ENCODE peak calls at places on chromosome 16, in nine cellular contexts. One of them, this sample, is unnamed.

GRCh38 chr16:1543085-1543896 is 9.8 kb downstream of the TMEM204 start:
- DNase-seq in upper lobe of right lung: peak
- DNase-seq in GM10248: peak
- DNase-seq in endodermal cell: peak
- DNase-seq in AG09319: peak
- DNase-seq in tibial artery: peak
- DNase-seq in A549: peak
- DNase-seq in CD4-positive, alpha-beta T cell: no peak
- DNase-seq in MCF 10A: peak
- DNase-seq in this sample: peak

GRCh38 chr16:55955845-55956244 is 80.7 kb upstream of the CES5A start:
- DNase-seq in upper lobe of right lung: no peak
- DNase-seq in GM10248: no peak
- DNase-seq in endodermal cell: no peak
- DNase-seq in AG09319: no peak
- DNase-seq in tibial artery: no peak
- DNase-seq in A549: no peak
- DNase-seq in CD4-positive, alpha-beta T cell: no peak
- DNase-seq in MCF 10A: no peak
- DNase-seq in this sample: no peak

GRCh38 chr16:46743232-46743719 is 4.9 kb downstream of the MYLK3 start:
- DNase-seq in upper lobe of right lung: peak
- DNase-seq in GM10248: peak
- DNase-seq in endodermal cell: peak
- DNase-seq in AG09319: no peak
- DNase-seq in tibial artery: peak
- DNase-seq in A549: no peak
- DNase-seq in CD4-positive, alpha-beta T cell: no peak
- DNase-seq in MCF 10A: no peak
- DNase-seq in this sample: no peak

GRCh38 chr16:72847187-72848044 is 200.5 kb downstream of the ZFHX3 start:
- DNase-seq in upper lobe of right lung: no peak
- DNase-seq in GM10248: peak
- DNase-seq in endodermal cell: peak
- DNase-seq in AG09319: no peak
- DNase-seq in tibial artery: no peak
- DNase-seq in A549: peak
- DNase-seq in CD4-positive, alpha-beta T cell: no peak
- DNase-seq in MCF 10A: peak
- DNase-seq in this sample: no peak

GRCh38 chr16:27779719-27780161 is 229.8 kb downstream of the KATNIP start:
- DNase-seq in upper lobe of right lung: peak
- DNase-seq in GM10248: no peak
- DNase-seq in endodermal cell: peak
- DNase-seq in AG09319: peak
- DNase-seq in tibial artery: peak
- DNase-seq in A549: peak
- DNase-seq in CD4-positive, alpha-beta T cell: no peak
- DNase-seq in MCF 10A: no peak
- DNase-seq in this sample: peak

GRCh38 chr16:78289844-78290277 is 190.4 kb downstream of the WWOX start:
- DNase-seq in upper lobe of right lung: no peak
- DNase-seq in GM10248: no peak
- DNase-seq in endodermal cell: no peak
- DNase-seq in AG09319: no peak
- DNase-seq in tibial artery: no peak
- DNase-seq in A549: no peak
- DNase-seq in CD4-positive, alpha-beta T cell: no peak
- DNase-seq in MCF 10A: no peak
- DNase-seq in this sample: no peak

GRCh38 chr16:85136213-85136704 is 24.0 kb upstream of the CIBAR2 start:
- DNase-seq in upper lobe of right lung: peak
- DNase-seq in GM10248: peak
- DNase-seq in endodermal cell: no peak
- DNase-seq in AG09319: no peak
- DNase-seq in tibial artery: peak
- DNase-seq in A549: no peak
- DNase-seq in CD4-positive, alpha-beta T cell: no peak
- DNase-seq in MCF 10A: no peak
- DNase-seq in this sample: no peak

GRCh38 chr16:30649725-30650368 is 913 bp upstream of the PRR14 start:
- DNase-seq in upper lobe of right lung: peak
- DNase-seq in GM10248: no peak
- DNase-seq in endodermal cell: no peak
- DNase-seq in AG09319: no peak
- DNase-seq in tibial artery: peak
- DNase-seq in A549: no peak
- DNase-seq in CD4-positive, alpha-beta T cell: no peak
- DNase-seq in MCF 10A: no peak
- DNase-seq in this sample: no peak

DNA sequence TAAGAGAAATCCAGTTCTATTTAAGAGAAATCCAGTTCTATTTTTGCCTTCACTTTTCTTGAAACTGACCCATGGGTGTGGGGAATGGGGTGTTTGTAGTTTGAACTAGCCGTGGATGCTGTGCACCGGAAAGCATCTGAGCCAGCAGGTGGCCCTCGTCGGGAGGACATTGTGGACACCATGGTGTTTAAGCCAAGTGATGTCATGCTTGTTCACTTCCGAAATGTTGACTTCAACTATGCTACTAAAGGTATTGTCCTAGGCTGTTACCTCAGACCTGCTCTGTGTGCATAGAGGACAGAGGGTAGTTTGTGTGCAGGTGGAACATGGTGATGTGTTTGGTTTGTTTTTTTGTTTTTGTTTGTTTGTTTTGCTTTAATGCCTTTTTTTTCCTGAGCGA is 3.3 kb downstream of the ATXN2L start:
- DNase-seq in upper lobe of right lung: no peak
- DNase-seq in GM10248: no peak
- DNase-seq in endodermal cell: no peak
- DNase-seq in AG09319: no peak
- DNase-seq in tibial artery: no peak
- DNase-seq in A549: peak
- DNase-seq in CD4-positive, alpha-beta T cell: no peak
- DNase-seq in MCF 10A: peak
- DNase-seq in this sample: no peak
- TF ChIP-seq CTCF in upper lobe of right lung: no peak
- TF ChIP-seq CTCF in GM10248: no peak
- TF ChIP-seq CTCF in endodermal cell: no peak
- TF ChIP-seq CTCF in AG09319: no peak
- TF ChIP-seq CTCF in tibial artery: no peak
- TF ChIP-seq CTCF in A549: peak
- TF ChIP-seq CTCF in CD4-positive, alpha-beta T cell: no peak
- TF ChIP-seq CTCF in MCF 10A: no peak
- TF ChIP-seq CTCF in this sample: no peak

GRCh38 chr16:75307506-75307905 is 56.1 kb upstream of the BCAR1 start:
- DNase-seq in upper lobe of right lung: no peak
- DNase-seq in GM10248: no peak
- DNase-seq in endodermal cell: no peak
- DNase-seq in AG09319: no peak
- DNase-seq in tibial artery: no peak
- DNase-seq in A549: no peak
- DNase-seq in CD4-positive, alpha-beta T cell: no peak
- DNase-seq in MCF 10A: no peak
- DNase-seq in this sample: no peak

GRCh38 chr16:75306102-75306762 is 54.8 kb upstream of the BCAR1 start:
- DNase-seq in upper lobe of right lung: no peak
- DNase-seq in GM10248: no peak
- DNase-seq in endodermal cell: no peak
- DNase-seq in AG09319: no peak
- DNase-seq in tibial artery: no peak
- DNase-seq in A549: peak
- DNase-seq in CD4-positive, alpha-beta T cell: no peak
- DNase-seq in MCF 10A: peak
- DNase-seq in this sample: peak

GRCh38 chr16:75301804-75302203 is 50.4 kb upstream of the BCAR1 start:
- DNase-seq in upper lobe of right lung: no peak
- DNase-seq in GM10248: no peak
- DNase-seq in endodermal cell: no peak
- DNase-seq in AG09319: no peak
- DNase-seq in tibial artery: no peak
- DNase-seq in A549: no peak
- DNase-seq in CD4-positive, alpha-beta T cell: no peak
- DNase-seq in MCF 10A: no peak
- DNase-seq in this sample: no peak

GRCh38 chr16:75305364-75306101 is 54.1 kb upstream of the BCAR1 start:
- DNase-seq in upper lobe of right lung: no peak
- DNase-seq in GM10248: peak
- DNase-seq in endodermal cell: peak
- DNase-seq in AG09319: peak
- DNase-seq in tibial artery: peak
- DNase-seq in A549: peak
- DNase-seq in CD4-positive, alpha-beta T cell: peak
- DNase-seq in MCF 10A: peak
- DNase-seq in this sample: peak

DNA sequence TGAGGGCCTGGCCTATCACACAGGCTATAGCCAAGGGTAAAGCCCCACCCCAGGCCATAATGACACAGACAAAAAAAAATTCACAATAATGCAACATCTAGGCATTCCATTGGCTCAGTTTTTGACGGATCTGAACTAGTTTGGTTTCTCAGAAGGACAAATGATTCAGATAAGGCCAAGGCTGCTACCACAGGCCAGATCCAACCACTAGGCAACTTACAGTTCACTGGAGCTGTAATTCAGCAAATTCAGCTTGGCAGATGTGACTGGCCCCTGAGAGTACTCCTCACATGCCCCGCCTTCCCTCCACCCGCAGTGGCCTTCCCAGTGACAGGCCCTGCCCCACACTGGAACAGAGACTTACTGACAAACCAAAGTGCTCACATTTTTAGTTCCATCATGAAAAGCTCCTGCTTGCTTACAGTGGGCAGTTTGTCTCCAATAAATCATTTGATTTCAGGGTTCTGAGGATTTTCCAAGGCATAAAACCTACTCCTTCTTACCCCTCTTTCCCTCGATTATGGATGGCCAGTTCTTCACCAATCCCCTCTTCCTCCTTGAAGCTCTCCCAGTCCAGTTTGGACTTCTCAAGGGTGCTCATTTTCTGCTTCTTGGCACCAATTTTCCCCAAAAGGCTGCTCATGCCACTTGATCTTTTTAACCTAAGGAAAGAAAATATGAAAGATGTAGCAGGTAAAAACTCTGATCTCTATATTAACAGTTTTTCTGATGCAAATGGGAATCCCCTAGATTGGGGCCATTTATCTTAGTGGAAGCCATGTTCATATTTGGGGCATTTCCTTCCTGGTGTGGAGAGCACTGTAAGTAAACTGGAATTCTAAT is 53.3 kb upstream of the BCAR1 start:
- DNase-seq in upper lobe of right lung: no peak
- DNase-seq in GM10248: no peak
- DNase-seq in endodermal cell: no peak
- DNase-seq in AG09319: peak
- DNase-seq in tibial artery: peak
- DNase-seq in A549: peak
- DNase-seq in CD4-positive, alpha-beta T cell: no peak
- DNase-seq in MCF 10A: peak
- DNase-seq in this sample: peak
- TF ChIP-seq CTCF in upper lobe of right lung: no peak
- TF ChIP-seq CTCF in GM10248: no peak
- TF ChIP-seq CTCF in endodermal cell: no peak
- TF ChIP-seq CTCF in AG09319: no peak
- TF ChIP-seq CTCF in tibial artery: no peak
- TF ChIP-seq CTCF in A549: no peak
- TF ChIP-seq CTCF in CD4-positive, alpha-beta T cell: no peak
- TF ChIP-seq CTCF in MCF 10A: no peak
- TF ChIP-seq CTCF in this sample: no peak

GRCh38 chr16:68528686-68529379 is 10.3 kb upstream of the ZFP90 start:
- DNase-seq in upper lobe of right lung: peak
- DNase-seq in GM10248: peak
- DNase-seq in endodermal cell: peak
- DNase-seq in AG09319: peak
- DNase-seq in tibial artery: peak
- DNase-seq in A549: peak
- DNase-seq in CD4-positive, alpha-beta T cell: peak
- DNase-seq in MCF 10A: peak
- DNase-seq in this sample: peak

GRCh38 chr16:68524069-68524820 is 14.8 kb upstream of the ZFP90 start:
- DNase-seq in upper lobe of right lung: no peak
- DNase-seq in GM10248: no peak
- DNase-seq in endodermal cell: no peak
- DNase-seq in AG09319: no peak
- DNase-seq in tibial artery: no peak
- DNase-seq in A549: no peak
- DNase-seq in CD4-positive, alpha-beta T cell: no peak
- DNase-seq in MCF 10A: no peak
- DNase-seq in this sample: no peak

GRCh38 chr16:68529608-68529930 is 9.5 kb upstream of the ZFP90 start:
- DNase-seq in upper lobe of right lung: no peak
- DNase-seq in GM10248: no peak
- DNase-seq in endodermal cell: no peak
- DNase-seq in AG09319: no peak
- DNase-seq in tibial artery: no peak
- DNase-seq in A549: no peak
- DNase-seq in CD4-positive, alpha-beta T cell: no peak
- DNase-seq in MCF 10A: no peak
- DNase-seq in this sample: no peak

GRCh38 chr16:68526782-68527145 is 12.3 kb upstream of the ZFP90 start:
- DNase-seq in upper lobe of right lung: no peak
- DNase-seq in GM10248: no peak
- DNase-seq in endodermal cell: no peak
- DNase-seq in AG09319: no peak
- DNase-seq in tibial artery: no peak
- DNase-seq in A549: no peak
- DNase-seq in CD4-positive, alpha-beta T cell: no peak
- DNase-seq in MCF 10A: no peak
- DNase-seq in this sample: no peak

DNA sequence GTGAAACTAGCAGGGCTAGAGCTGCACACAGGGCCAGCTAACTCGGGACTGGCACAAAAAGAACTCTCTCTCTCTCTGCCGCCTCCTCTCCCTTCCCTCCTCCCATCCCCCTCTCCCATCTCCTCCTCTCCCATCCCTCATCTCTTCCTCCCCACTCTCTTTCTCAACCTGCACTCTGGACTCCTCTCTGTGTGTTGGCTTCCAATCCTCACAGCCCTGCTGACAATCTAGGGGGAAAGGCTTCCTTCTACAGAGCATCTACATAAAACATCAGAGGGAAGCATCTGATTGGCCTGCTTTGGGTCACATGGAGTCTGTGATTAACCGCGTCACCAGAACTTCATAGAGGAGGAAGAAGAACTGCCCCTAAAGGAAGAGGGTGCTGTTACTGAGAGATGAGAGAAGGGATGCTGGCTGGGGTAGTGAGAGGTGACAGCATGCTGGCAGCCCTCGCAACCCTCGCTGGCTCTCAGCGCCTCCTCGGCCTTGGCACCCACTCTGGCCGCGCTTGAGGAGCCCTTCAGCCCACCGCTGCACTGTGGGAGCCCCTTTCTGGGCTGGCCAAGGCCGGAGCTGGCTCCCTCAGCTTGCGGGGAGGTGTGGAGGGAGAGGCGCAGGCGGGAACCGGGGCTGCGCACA is 12.8 kb upstream of the ZFP90 start:
- DNase-seq in upper lobe of right lung: no peak
- DNase-seq in GM10248: no peak
- DNase-seq in endodermal cell: no peak
- DNase-seq in AG09319: no peak
- DNase-seq in tibial artery: no peak
- DNase-seq in A549: peak
- DNase-seq in CD4-positive, alpha-beta T cell: no peak
- DNase-seq in MCF 10A: no peak
- DNase-seq in this sample: no peak
- TF ChIP-seq CTCF in upper lobe of right lung: no peak
- TF ChIP-seq CTCF in GM10248: no peak
- TF ChIP-seq CTCF in endodermal cell: no peak
- TF ChIP-seq CTCF in AG09319: no peak
- TF ChIP-seq CTCF in tibial artery: no peak
- TF ChIP-seq CTCF in A549: no peak
- TF ChIP-seq CTCF in CD4-positive, alpha-beta T cell: no peak
- TF ChIP-seq CTCF in MCF 10A: no peak
- TF ChIP-seq CTCF in this sample: no peak

GRCh38 chr16:21001262-21001661 is 100.7 kb downstream of the LYRM1 start:
- DNase-seq in upper lobe of right lung: no peak
- DNase-seq in GM10248: peak
- DNase-seq in endodermal cell: peak
- DNase-seq in AG09319: no peak
- DNase-seq in tibial artery: no peak
- DNase-seq in A549: peak
- DNase-seq in CD4-positive, alpha-beta T cell: no peak
- DNase-seq in MCF 10A: peak
- DNase-seq in this sample: no peak
- TF ChIP-seq CTCF in upper lobe of right lung: peak
- TF ChIP-seq CTCF in GM10248: peak
- TF ChIP-seq CTCF in endodermal cell: peak
- TF ChIP-seq CTCF in AG09319: peak
- TF ChIP-seq CTCF in tibial artery: no peak
- TF ChIP-seq CTCF in A549: peak
- TF ChIP-seq CTCF in CD4-positive, alpha-beta T cell: no peak
- TF ChIP-seq CTCF in MCF 10A: peak
- TF ChIP-seq CTCF in this sample: peak

This sample was measured in RWPE1.